ENCODE peak calls at places on chromosomes 2 and 18, in six cellular contexts. One of them, this sample, is unnamed.

GRCh38 chr18:7561907-7562460 is 5.1 kb upstream of the PTPRM start:
- DNase-seq in colonic mucosa: no peak
- DNase-seq in kidney: peak
- DNase-seq in right lobe of liver: no peak
- DNase-seq in CD8-positive, alpha-beta T cell: no peak
- DNase-seq in upper lobe of right lung: no peak
- DNase-seq in this sample: peak

GRCh38 chr2:85978883-85979780 is 90.3 kb upstream of the ST3GAL5 start:
- DNase-seq in colonic mucosa: no peak
- DNase-seq in kidney: no peak
- DNase-seq in right lobe of liver: no peak
- DNase-seq in CD8-positive, alpha-beta T cell: no peak
- DNase-seq in upper lobe of right lung: no peak
- DNase-seq in this sample: no peak

GRCh38 chr2:169822785-169823392 is 1.8 kb downstream of the METTL5 start:
- DNase-seq in colonic mucosa: no peak
- DNase-seq in kidney: no peak
- DNase-seq in right lobe of liver: no peak
- DNase-seq in CD8-positive, alpha-beta T cell: no peak
- DNase-seq in upper lobe of right lung: no peak
- DNase-seq in this sample: no peak

GRCh38 chr18:76376668-76377358 is 118.2 kb downstream of the ZNF516 start:
- DNase-seq in colonic mucosa: no peak
- DNase-seq in kidney: no peak
- DNase-seq in right lobe of liver: no peak
- DNase-seq in CD8-positive, alpha-beta T cell: no peak
- DNase-seq in upper lobe of right lung: no peak
- DNase-seq in this sample: no peak

GRCh38 chr2:96890252-96890651 is 20.4 kb upstream of the SEMA4C start:
- DNase-seq in colonic mucosa: no peak
- DNase-seq in kidney: no peak
- DNase-seq in right lobe of liver: no peak
- DNase-seq in CD8-positive, alpha-beta T cell: no peak
- DNase-seq in upper lobe of right lung: no peak
- DNase-seq in this sample: no peak

GRCh38 chr2:133765693-133766092 is 197.4 kb upstream of the NCKAP5 start:
- DNase-seq in colonic mucosa: no peak
- DNase-seq in kidney: no peak
- DNase-seq in right lobe of liver: peak
- DNase-seq in CD8-positive, alpha-beta T cell: no peak
- DNase-seq in upper lobe of right lung: no peak
- DNase-seq in this sample: peak

GRCh38 chr2:106869512-106870276 is 16.3 kb downstream of the ST6GAL2 start:
- DNase-seq in colonic mucosa: no peak
- DNase-seq in kidney: no peak
- DNase-seq in right lobe of liver: no peak
- DNase-seq in CD8-positive, alpha-beta T cell: no peak
- DNase-seq in upper lobe of right lung: no peak
- DNase-seq in this sample: no peak

GRCh38 chr2:110114007-110114591 is 1.5 kb downstream of the MALL start:
- DNase-seq in colonic mucosa: peak
- DNase-seq in kidney: peak
- DNase-seq in right lobe of liver: no peak
- DNase-seq in CD8-positive, alpha-beta T cell: peak
- DNase-seq in upper lobe of right lung: peak
- DNase-seq in this sample: no peak

GRCh38 chr2:1674766-1675397 is 69.4 kb downstream of the PXDN start:
- DNase-seq in colonic mucosa: no peak
- DNase-seq in kidney: no peak
- DNase-seq in right lobe of liver: no peak
- DNase-seq in CD8-positive, alpha-beta T cell: no peak
- DNase-seq in upper lobe of right lung: no peak
- DNase-seq in this sample: no peak

GRCh38 chr2:28608061-28608828 is 112.4 kb downstream of the PLB1 start:
- DNase-seq in colonic mucosa: no peak
- DNase-seq in kidney: no peak
- DNase-seq in right lobe of liver: peak
- DNase-seq in CD8-positive, alpha-beta T cell: no peak
- DNase-seq in upper lobe of right lung: no peak
- DNase-seq in this sample: no peak

GRCh38 chr2:177658309-177658708 is 265.7 kb downstream of the AGPS start:
- DNase-seq in colonic mucosa: no peak
- DNase-seq in kidney: no peak
- DNase-seq in right lobe of liver: no peak
- DNase-seq in CD8-positive, alpha-beta T cell: no peak
- DNase-seq in upper lobe of right lung: no peak
- DNase-seq in this sample: no peak

GRCh38 chr2:25361261-25362048 is 19.7 kb upstream of the DNMT3A start:
- DNase-seq in colonic mucosa: no peak
- DNase-seq in kidney: no peak
- DNase-seq in right lobe of liver: no peak
- DNase-seq in CD8-positive, alpha-beta T cell: no peak
- DNase-seq in upper lobe of right lung: no peak
- DNase-seq in this sample: no peak

GRCh38 chr2:25365241-25365640 is 23.5 kb upstream of the DNMT3A start:
- DNase-seq in colonic mucosa: no peak
- DNase-seq in kidney: peak
- DNase-seq in right lobe of liver: no peak
- DNase-seq in CD8-positive, alpha-beta T cell: no peak
- DNase-seq in upper lobe of right lung: no peak
- DNase-seq in this sample: no peak

GRCh38 chr2:25362049-25362563 is 20.4 kb upstream of the DNMT3A start:
- DNase-seq in colonic mucosa: peak
- DNase-seq in kidney: peak
- DNase-seq in right lobe of liver: peak
- DNase-seq in CD8-positive, alpha-beta T cell: peak
- DNase-seq in upper lobe of right lung: peak
- DNase-seq in this sample: peak

GRCh38 chr2:25362564-25363145 is 20.9 kb upstream of the DNMT3A start:
- DNase-seq in colonic mucosa: peak
- DNase-seq in kidney: peak
- DNase-seq in right lobe of liver: peak
- DNase-seq in CD8-positive, alpha-beta T cell: peak
- DNase-seq in upper lobe of right lung: no peak
- DNase-seq in this sample: no peak

GRCh38 chr2:25363733-25364132 is 22.0 kb upstream of the DNMT3A start:
- DNase-seq in colonic mucosa: no peak
- DNase-seq in kidney: no peak
- DNase-seq in right lobe of liver: no peak
- DNase-seq in CD8-positive, alpha-beta T cell: no peak
- DNase-seq in upper lobe of right lung: no peak
- DNase-seq in this sample: no peak
- H3K4me3 ChIP-seq in colonic mucosa: no peak
- H3K4me3 ChIP-seq in kidney: no peak
- H3K4me3 ChIP-seq in right lobe of liver: no peak
- H3K4me3 ChIP-seq in CD8-positive, alpha-beta T cell: no peak
- H3K4me3 ChIP-seq in upper lobe of right lung: no peak
- H3K4me3 ChIP-seq in this sample: no peak

DNA sequence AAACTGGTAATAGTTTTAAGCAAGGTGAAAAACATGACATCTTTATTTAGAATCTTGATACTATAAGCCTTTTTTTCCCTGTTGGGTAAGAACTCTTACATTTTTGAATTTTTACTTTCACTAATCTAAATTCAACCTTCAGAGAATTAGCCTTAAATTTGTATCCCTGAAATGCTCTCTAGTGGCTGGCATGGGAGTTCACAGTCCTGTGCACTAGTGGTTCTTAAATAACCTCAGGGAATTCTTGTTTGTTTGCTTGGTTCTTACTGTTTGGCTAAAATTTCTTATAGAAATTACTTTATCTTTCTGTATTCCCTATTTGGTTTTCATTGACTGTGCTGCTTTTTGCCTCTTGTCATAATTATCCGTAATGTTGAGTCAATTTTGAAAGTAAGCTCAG is 391.2 kb upstream of the FIGN start:
- DNase-seq in colonic mucosa: no peak
- DNase-seq in kidney: no peak
- DNase-seq in right lobe of liver: no peak
- DNase-seq in CD8-positive, alpha-beta T cell: no peak
- DNase-seq in upper lobe of right lung: no peak
- DNase-seq in this sample: no peak
- TF ChIP-seq CTCF in colonic mucosa: no peak
- TF ChIP-seq CTCF in kidney: no peak
- TF ChIP-seq CTCF in right lobe of liver: no peak
- TF ChIP-seq CTCF in CD8-positive, alpha-beta T cell: no peak
- TF ChIP-seq CTCF in upper lobe of right lung: peak
- TF ChIP-seq CTCF in this sample: no peak

GRCh38 chr2:182887093-182887492 is 20.7 kb upstream of the FRZB start:
- DNase-seq in colonic mucosa: no peak
- DNase-seq in kidney: no peak
- DNase-seq in right lobe of liver: no peak
- DNase-seq in CD8-positive, alpha-beta T cell: no peak
- DNase-seq in upper lobe of right lung: no peak
- DNase-seq in this sample: no peak
- H3K4me3 ChIP-seq in colonic mucosa: no peak
- H3K4me3 ChIP-seq in kidney: no peak
- H3K4me3 ChIP-seq in right lobe of liver: no peak
- H3K4me3 ChIP-seq in CD8-positive, alpha-beta T cell: no peak
- H3K4me3 ChIP-seq in upper lobe of right lung: no peak
- H3K4me3 ChIP-seq in this sample: no peak

DNA sequence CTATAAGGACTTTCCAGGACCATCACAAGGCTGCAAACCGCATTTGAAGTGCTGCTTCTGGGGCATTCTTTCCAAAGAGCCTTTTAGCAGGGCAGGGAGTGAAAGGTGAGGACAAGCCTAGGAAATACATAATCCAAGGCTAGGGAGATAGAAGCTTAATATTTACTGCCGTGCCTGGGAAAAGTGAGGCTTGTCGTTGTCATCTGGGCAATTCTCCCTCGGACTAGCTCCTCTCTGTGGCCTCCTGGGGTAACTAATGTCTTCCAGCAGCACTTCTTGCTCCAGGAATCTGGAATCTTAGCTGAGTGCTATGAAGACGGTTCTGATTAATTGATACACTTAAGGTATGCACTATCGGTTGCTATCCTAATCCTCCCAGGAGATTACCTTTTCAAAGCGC is 69.3 kb upstream of the ATL2 start:
- DNase-seq in colonic mucosa: no peak
- DNase-seq in kidney: no peak
- DNase-seq in right lobe of liver: no peak
- DNase-seq in CD8-positive, alpha-beta T cell: no peak
- DNase-seq in upper lobe of right lung: no peak
- DNase-seq in this sample: no peak
- TF ChIP-seq CTCF in colonic mucosa: no peak
- TF ChIP-seq CTCF in kidney: peak
- TF ChIP-seq CTCF in right lobe of liver: peak
- TF ChIP-seq CTCF in CD8-positive, alpha-beta T cell: no peak
- TF ChIP-seq CTCF in upper lobe of right lung: peak
- TF ChIP-seq CTCF in this sample: no peak